ENCODE peak calls at places on chromosomes 13 and 19, in nine cellular contexts. V is tibial nerve, W is ovary, N is A549, H is transverse colon, X is stomach, O is sigmoid colon, J is suprapubic skin, Y is K562. L is an unnamed sample.

GRCh38 chr19:1166872-1167573 is 7.0 kb downstream of the SBNO2 start:
- DNase-seq in V (no peak), W (peak), N (no peak), H (no peak), X (no peak), O (no peak), J (peak), Y (no peak), L (peak)

GRCh38 chr13:86765462-86765861 is 905.7 kb upstream of the SLITRK5 start:
- DNase-seq in V (no peak), W (no peak), N (no peak), H (no peak), X (no peak), O (no peak), J (no peak), Y (no peak), L (no peak)

GRCh38 chr19:29577662-29577963 is 28.5 kb upstream of the POP4 start:
- DNase-seq in V (no peak), W (no peak), N (no peak), H (no peak), X (no peak), O (no peak), J (no peak), Y (no peak), L (no peak)

GRCh38 chr19:45645631-45646344 is 6.6 kb upstream of the EML2 start:
- DNase-seq in V (no peak), W (peak), N (peak), H (peak), X (peak), O (peak), J (peak), Y (peak), L (peak)

GRCh38 chr13:44618326-44618725 is 42.2 kb upstream of the TSC22D1 start:
- DNase-seq in V (no peak), W (no peak), N (no peak), H (no peak), X (no peak), O (no peak), J (no peak), Y (no peak), L (no peak)

GRCh38 chr13:106507560-106508274 is 27.7 kb downstream of the EFNB2 start:
- DNase-seq in V (no peak), W (no peak), N (peak), H (no peak), X (no peak), O (no peak), J (no peak), Y (peak), L (no peak)

GRCh38 chr13:46339035-46339666 is 47.9 kb downstream of the RUBCNL start:
- DNase-seq in V (no peak), W (no peak), N (no peak), H (peak), X (no peak), O (no peak), J (no peak), Y (no peak), L (peak)

GRCh38 chr13:73754727-73755292 is 379.4 kb downstream of the KLF12 start:
- DNase-seq in V (no peak), W (no peak), N (peak), H (no peak), X (no peak), O (no peak), J (no peak), Y (peak), L (no peak)

GRCh38 chr19:47377208-47377701 is 28.1 kb downstream of the DHX34 start:
- DNase-seq in V (no peak), W (no peak), N (no peak), H (no peak), X (no peak), O (peak), J (no peak), Y (peak), L (no peak)

GRCh38 chr13:57627663-57628062 is 3.9 kb upstream of the PCDH17 start:
- DNase-seq in V (no peak), W (no peak), N (peak), H (no peak), X (no peak), O (no peak), J (no peak), Y (peak), L (no peak)

GRCh38 chr19:47601180-47601904 is 7.6 kb upstream of the BICRA start:
- DNase-seq in V (no peak), W (no peak), N (no peak), H (peak), X (peak), O (no peak), J (no peak), Y (peak), L (no peak)

GRCh38 chr13:103031332-103031873 is 34.8 kb downstream of the SLC10A2 start:
- DNase-seq in V (no peak), W (no peak), N (no peak), H (no peak), X (no peak), O (no peak), J (no peak), Y (no peak), L (no peak)

GRCh38 chr13:106818971-106819370 is 251.0 kb upstream of the ARGLU1 start:
- DNase-seq in V (no peak), W (no peak), N (no peak), H (no peak), X (no peak), O (no peak), J (no peak), Y (no peak), L (no peak)

GRCh38 chr13:34627499-34627898 is 314.6 kb upstream of the NBEA start:
- DNase-seq in V (no peak), W (no peak), N (peak), H (no peak), X (no peak), O (no peak), J (no peak), Y (no peak), L (no peak)

GRCh38 chr19:41415154-41415571 is 12.0 kb downstream of the B3GNT8 start:
- DNase-seq in V (no peak), W (no peak), N (no peak), H (no peak), X (no peak), O (no peak), J (no peak), Y (no peak), L (no peak)

GRCh38 chr13:23288564-23288963 is 107.8 kb downstream of the SGCG start:
- DNase-seq in V (no peak), W (no peak), N (no peak), H (no peak), X (no peak), O (no peak), J (no peak), Y (no peak), L (no peak)

GRCh38 chr13:53010374-53011105 is 18.1 kb upstream of the OLFM4 start:
- DNase-seq in V (no peak), W (no peak), N (no peak), H (peak), X (peak), O (no peak), J (no peak), Y (no peak), L (no peak)

GRCh38 chr19:47272448-47273312 is 2.0 kb upstream of the INAFM1 start:
- DNase-seq in V (peak), W (peak), N (no peak), H (peak), X (peak), O (peak), J (peak), Y (peak), L (no peak)

GRCh38 chr19:49977846-49978245 is 16.9 kb upstream of the SIGLEC11 start:
- DNase-seq in V (no peak), W (no peak), N (no peak), H (no peak), X (no peak), O (no peak), J (no peak), Y (no peak), L (no peak)

GRCh38 chr13:97385146-97385545 is 48.8 kb upstream of the RAP2A start:
- DNase-seq in V (no peak), W (no peak), N (no peak), H (no peak), X (no peak), O (no peak), J (no peak), Y (no peak), L (no peak)

GRCh38 chr19:16641695-16642094 is 13.7 kb upstream of the MED26 start:
- DNase-seq in V (no peak), W (no peak), N (no peak), H (no peak), X (no peak), O (no peak), J (no peak), Y (no peak), L (no peak)

GRCh38 chr19:33387351-33388230 is 14.1 kb downstream of the CEBPG start:
- DNase-seq in V (no peak), W (no peak), N (no peak), H (no peak), X (no peak), O (no peak), J (peak), Y (no peak), L (peak)

GRCh38 chr19:47190167-47190727 is 40.8 kb downstream of the BBC3 start:
- DNase-seq in V (no peak), W (peak), N (peak), H (peak), X (peak), O (peak), J (no peak), Y (no peak), L (peak)

GRCh38 chr13:108070925-108071324 is 144.4 kb downstream of the LIG4 start:
- DNase-seq in V (no peak), W (no peak), N (no peak), H (no peak), X (no peak), O (no peak), J (no peak), Y (no peak), L (no peak)

GRCh38 chr19:29714371-29714952 is 599 bp downstream of the C19orf12 start:
- DNase-seq in V (no peak), W (no peak), N (no peak), H (no peak), X (no peak), O (no peak), J (no peak), Y (peak), L (no peak)

GRCh38 chr13:21076265-21076653 is 14.9 kb upstream of the LATS2 start:
- DNase-seq in V (no peak), W (no peak), N (no peak), H (no peak), X (no peak), O (no peak), J (no peak), Y (no peak), L (peak)

GRCh38 chr13:111844682-111845081 is 222.3 kb upstream of the SOX1 start:
- DNase-seq in V (no peak), W (no peak), N (no peak), H (no peak), X (no peak), O (no peak), J (no peak), Y (no peak), L (no peak)

GRCh38 chr13:97067342-97067895 is 73.1 kb upstream of the OXGR1 start:
- DNase-seq in V (no peak), W (no peak), N (no peak), H (no peak), X (no peak), O (no peak), J (no peak), Y (no peak), L (peak)

GRCh38 chr19:7535035-7535992 is at the start of gene PNPLA6:
- DNase-seq in V (peak), W (peak), N (peak), H (peak), X (peak), O (peak), J (peak), Y (peak), L (peak)

GRCh38 chr13:95660981-95661581 is 15.9 kb upstream of the DNAJC3 start:
- DNase-seq in V (no peak), W (no peak), N (peak), H (no peak), X (no peak), O (no peak), J (no peak), Y (peak), L (no peak)

GRCh38 chr19:33064778-33065550 is at the start of gene RHPN2:
- DNase-seq in V (peak), W (peak), N (peak), H (peak), X (peak), O (peak), J (no peak), Y (peak), L (peak)

GRCh38 chr19:32599736-32600157 is 18.8 kb downstream of the PDCD5 start:
- DNase-seq in V (no peak), W (no peak), N (peak), H (peak), X (no peak), O (no peak), J (no peak), Y (peak), L (no peak)

GRCh38 chr13:43776680-43777079 is 10.1 kb downstream of the ENOX1 start:
- DNase-seq in V (no peak), W (no peak), N (no peak), H (no peak), X (no peak), O (no peak), J (no peak), Y (no peak), L (no peak)

GRCh38 chr19:49425922-49426592 is 869 bp downstream of the GFY start:
- DNase-seq in V (no peak), W (no peak), N (no peak), H (no peak), X (no peak), O (no peak), J (no peak), Y (peak), L (peak)

GRCh38 chr13:98216135-98216565 is 39.1 kb upstream of the RNF113B start:
- DNase-seq in V (no peak), W (peak), N (peak), H (no peak), X (peak), O (no peak), J (no peak), Y (no peak), L (no peak)

GRCh38 chr19:45590300-45591003 is 5.8 kb upstream of the OPA3 start:
- DNase-seq in V (no peak), W (no peak), N (no peak), H (no peak), X (no peak), O (no peak), J (no peak), Y (no peak), L (no peak)

GRCh38 chr19:46413262-46414031 is at the start of gene CCDC8:
- DNase-seq in V (peak), W (peak), N (no peak), H (peak), X (no peak), O (peak), J (peak), Y (peak), L (peak)

GRCh38 chr19:41302624-41303351 is 7.2 kb upstream of the CCDC97 start:
- DNase-seq in V (no peak), W (no peak), N (no peak), H (peak), X (no peak), O (peak), J (peak), Y (no peak), L (peak)

GRCh38 chr13:28325022-28325421 is 169.9 kb downstream of the FLT1 start:
- DNase-seq in V (no peak), W (no peak), N (no peak), H (no peak), X (no peak), O (no peak), J (no peak), Y (no peak), L (no peak)

GRCh38 chr19:5157186-5157585 is 183.4 kb downstream of the PTPRS start:
- DNase-seq in V (no peak), W (no peak), N (no peak), H (no peak), X (no peak), O (peak), J (no peak), Y (no peak), L (no peak)
- TF ChIP-seq POLR2A in V (no peak), W (no peak), N (no peak), H (no peak), X (no peak), O (no peak), J (no peak), Y (no peak), L (no peak)

GRCh38 chr13:39527301-39527700 is 75.7 kb downstream of the LHFPL6 start:
- DNase-seq in V (no peak), W (no peak), N (no peak), H (no peak), X (no peak), O (no peak), J (no peak), Y (no peak), L (no peak)
- H3K27ac ChIP-seq in V (no peak), W (no peak), N (peak), H (no peak), X (no peak), O (no peak), J (no peak), Y (no peak), L (no peak)

GRCh38 chr19:35901055-35901644 is 810 bp upstream of the NFKBID start:
- DNase-seq in V (no peak), W (no peak), N (no peak), H (no peak), X (no peak), O (no peak), J (no peak), Y (no peak), L (no peak)
- TF ChIP-seq EP300 in V (no peak), W (no peak), N (no peak), H (no peak), X (no peak), O (no peak), J (no peak), Y (no peak), L (no peak)

GRCh38 chr13:110319397-110319773 is 12.3 kb downstream of the COL4A2 start:
- DNase-seq in V (no peak), W (no peak), N (no peak), H (no peak), X (no peak), O (no peak), J (no peak), Y (no peak), L (no peak)

GRCh38 chr13:110317496-110318195 is 10.6 kb downstream of the COL4A2 start:
- DNase-seq in V (no peak), W (no peak), N (no peak), H (no peak), X (no peak), O (no peak), J (no peak), Y (no peak), L (no peak)

GRCh38 chr13:110318920-110319319 is 11.8 kb downstream of the COL4A2 start:
- DNase-seq in V (no peak), W (no peak), N (no peak), H (no peak), X (no peak), O (no peak), J (no peak), Y (no peak), L (no peak)

GRCh38 chr13:110320645-110321044 is 13.6 kb downstream of the COL4A2 start:
- DNase-seq in V (no peak), W (no peak), N (no peak), H (no peak), X (no peak), O (no peak), J (no peak), Y (no peak), L (no peak)

GRCh38 chr13:110319774-110320509 is 12.9 kb downstream of the COL4A2 start:
- DNase-seq in V (no peak), W (no peak), N (peak), H (no peak), X (no peak), O (no peak), J (no peak), Y (no peak), L (no peak)
- TF ChIP-seq POLR2A in V (no peak), W (no peak), N (no peak), H (no peak), X (no peak), O (no peak), J (no peak), Y (no peak), L (no peak)

GRCh38 chr13:101986316-101986715 is 415.5 kb downstream of the FGF14 start:
- DNase-seq in V (no peak), W (no peak), N (no peak), H (no peak), X (no peak), O (no peak), J (no peak), Y (no peak), L (no peak)
- H3K27ac ChIP-seq in V (no peak), W (no peak), N (no peak), H (no peak), X (no peak), O (no peak), J (no peak), Y (no peak), L (no peak)

GRCh38 chr19:39671739-39672363 is 16.1 kb downstream of the LGALS16 start:
- DNase-seq in V (no peak), W (no peak), N (peak), H (no peak), X (peak), O (no peak), J (no peak), Y (peak), L (no peak)
- TF ChIP-seq EP300 in V (no peak), W (no peak), N (no peak), H (no peak), X (no peak), O (no peak), J (no peak), Y (no peak), L (no peak)

DNA sequence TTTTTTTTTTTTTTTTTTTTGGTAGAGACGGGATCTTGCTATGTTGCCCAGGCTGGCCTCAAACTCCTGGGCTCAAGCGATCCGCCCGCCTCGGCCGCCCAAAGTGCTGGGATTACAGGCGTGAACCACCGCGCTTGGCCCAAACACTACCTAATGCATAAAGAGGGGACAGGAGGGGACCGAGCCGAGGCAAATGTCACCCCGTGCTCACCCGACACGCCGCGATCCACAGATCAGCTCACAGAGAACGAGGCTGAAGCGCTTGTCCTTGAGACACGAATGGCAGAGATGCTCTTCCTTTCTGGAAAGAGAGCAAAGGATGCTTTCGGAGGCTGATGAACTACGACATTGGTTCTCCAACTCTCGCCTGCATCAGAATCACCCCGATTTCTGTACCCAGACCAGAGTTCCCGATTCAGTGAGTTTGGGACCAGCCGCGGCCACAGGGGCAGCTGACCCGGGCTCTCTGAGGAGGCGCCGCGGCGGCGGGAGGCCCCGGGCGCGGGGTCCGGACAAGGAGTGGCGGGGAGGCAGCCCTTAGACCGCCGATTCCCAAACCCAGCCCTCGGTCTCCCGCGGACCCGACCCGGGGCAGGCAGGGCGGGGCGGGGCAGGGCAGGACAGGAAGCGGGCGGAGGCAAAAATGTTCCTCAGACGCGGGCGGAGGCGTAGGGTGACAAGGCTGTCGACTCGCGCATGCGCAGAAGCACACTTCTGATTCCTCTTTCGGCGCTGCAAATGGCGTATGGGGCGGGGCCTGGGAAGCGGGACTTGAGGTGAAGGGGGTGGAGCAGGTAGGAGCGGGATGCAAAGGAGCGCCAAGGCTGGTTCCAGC is at the start of gene ZNF699:
- DNase-seq in V (peak), W (peak), N (peak), H (peak), X (peak), O (peak), J (peak), Y (peak), L (peak)
- TF ChIP-seq POLR2A in V (peak), W (peak), N (no peak), H (peak), X (no peak), O (peak), J (peak), Y (peak), L (no peak)

GRCh38 chr13:39377699-39378098 is 225.3 kb downstream of the LHFPL6 start:
- DNase-seq in V (no peak), W (no peak), N (no peak), H (no peak), X (no peak), O (no peak), J (no peak), Y (no peak), L (no peak)

GRCh38 chr13:39381456-39381855 is 221.5 kb downstream of the LHFPL6 start:
- DNase-seq in V (no peak), W (no peak), N (no peak), H (no peak), X (no peak), O (no peak), J (no peak), Y (no peak), L (no peak)

GRCh38 chr13:39379667-39380655 is 223.0 kb downstream of the LHFPL6 start:
- DNase-seq in V (no peak), W (no peak), N (no peak), H (no peak), X (no peak), O (no peak), J (no peak), Y (no peak), L (no peak)

GRCh38 chr13:39378293-39378692 is 224.7 kb downstream of the LHFPL6 start:
- DNase-seq in V (no peak), W (no peak), N (no peak), H (no peak), X (no peak), O (no peak), J (no peak), Y (no peak), L (no peak)

GRCh38 chr13:39379118-39379517 is 223.9 kb downstream of the LHFPL6 start:
- DNase-seq in V (no peak), W (no peak), N (no peak), H (no peak), X (no peak), O (no peak), J (no peak), Y (no peak), L (no peak)
- H3K27ac ChIP-seq in V (no peak), W (no peak), N (no peak), H (no peak), X (no peak), O (no peak), J (no peak), Y (no peak), L (no peak)

L was measured in upper lobe of left lung.